ENCODE peak calls at places on chromosomes 16 and 17, in six cellular contexts. H is hepatocyte, P is heart right ventricle, U is H1, C is esophagus squamous epithelium, N is OCI-LY7. E is an unnamed sample.

GRCh38 chr17:79837888-79838540 is 1.2 kb downstream of the CBX4 start:
- DNase-seq in H (no peak), P (peak; percentile 29), U (no peak), C (no peak), N (peak; percentile 72), E (no peak)

GRCh38 chr17:75650874-75651273 is 16.1 kb downstream of the RECQL5 start:
- DNase-seq in H (no peak), P (no peak), U (no peak), C (no peak), N (no peak), E (no peak)

GRCh38 chr17:60165976-60166375 is 16.2 kb downstream of the CA4 start:
- DNase-seq in H (peak; percentile 52), P (no peak), U (no peak), C (no peak), N (no peak), E (no peak)

GRCh38 chr17:76695059-76695892 is 15.5 kb downstream of the MXRA7 start:
- DNase-seq in H (no peak), P (no peak), U (no peak), C (no peak), N (no peak), E (no peak)

GRCh38 chr17:43974541-43975315 is 21.0 kb upstream of the PYY start:
- DNase-seq in H (no peak), P (no peak), U (no peak), C (no peak), N (no peak), E (no peak)

GRCh38 chr17:82772026-82772425 is 20.2 kb downstream of the TBCD start:
- DNase-seq in H (no peak), P (no peak), U (no peak), C (no peak), N (peak; percentile 35), E (no peak)

GRCh38 chr16:28181557-28181914 is 30.2 kb downstream of the XPO6 start:
- DNase-seq in H (peak; percentile 78), P (no peak), U (no peak), C (no peak), N (no peak), E (no peak)

GRCh38 chr17:62995377-62995885 is 29.4 kb downstream of the TANC2 start:
- DNase-seq in H (peak; percentile 31), P (no peak), U (no peak), C (no peak), N (peak; percentile 2), E (peak; percentile 14)

GRCh38 chr17:42247734-42248133 is 28.5 kb downstream of the STAT5B start:
- DNase-seq in H (peak; percentile 35), P (no peak), U (no peak), C (no peak), N (no peak), E (no peak)

GRCh38 chr17:2347805-2348685 is 10.7 kb downstream of the SGSM2 start:
- DNase-seq in H (peak; percentile 85), P (no peak), U (peak; percentile 89), C (no peak), N (no peak), E (peak; percentile 38)

GRCh38 chr17:47225436-47225858 is 16.3 kb downstream of the MYL4 start:
- DNase-seq in H (no peak), P (no peak), U (no peak), C (no peak), N (no peak), E (no peak)

GRCh38 chr17:29005936-29006438 is at the start of gene SEZ6:
- DNase-seq in H (peak; percentile 89), P (peak; percentile 78), U (peak; percentile 29), C (no peak), N (peak; percentile 44), E (peak; percentile 58)

GRCh38 chr17:19377602-19378415 is 489 bp upstream of the MAPK7 start:
- DNase-seq in H (peak; percentile 99), P (peak; percentile 99), U (peak; percentile 97), C (peak; percentile 93), N (peak; percentile 98), E (peak; percentile 98)

GRCh38 chr17:81118308-81119221 is 46.7 kb upstream of the PVALEF start:
- DNase-seq in H (no peak), P (no peak), U (no peak), C (no peak), N (no peak), E (no peak)

GRCh38 chr17:15342460-15342859 is 1.1 kb upstream of the TEKT3 start:
- DNase-seq in H (no peak), P (no peak), U (no peak), C (no peak), N (no peak), E (no peak)

DNA sequence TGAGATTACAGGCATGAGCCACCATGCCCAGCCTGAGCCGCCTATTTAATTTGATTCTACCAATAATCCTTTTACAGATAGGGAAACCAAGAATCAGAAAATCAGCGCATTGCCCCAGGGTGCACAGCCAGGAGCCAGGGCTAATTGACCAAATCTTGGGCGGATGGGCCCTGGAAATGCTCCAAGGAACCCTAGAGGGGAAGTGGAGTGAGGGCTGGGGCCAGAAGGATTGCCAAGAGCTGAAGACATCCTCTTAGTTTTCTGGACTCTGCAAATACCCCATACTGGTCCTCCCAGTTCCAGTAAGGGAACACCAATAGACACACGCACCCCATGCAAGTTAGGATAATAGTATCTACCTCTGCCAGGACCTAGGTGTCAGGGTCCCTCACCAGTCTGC is 3.8 kb downstream of the FHOD1 start:
- DNase-seq in H (no peak), P (no peak), U (no peak), C (no peak), N (no peak), E (no peak)
- H3K27ac ChIP-seq in H (no peak overlapping the region), P (peak overlapping the region; percentile 96), U (no peak overlapping the region), C (peak overlapping the region; percentile 81), N (peak overlapping the region; percentile 70), E (peak overlapping the region; percentile 82)

GRCh38 chr16:11183035-11183812 is 72.8 kb downstream of the SOCS1 start:
- DNase-seq in H (no peak), P (no peak), U (no peak), C (no peak), N (no peak), E (no peak)
- H3K27ac ChIP-seq in H (no peak overlapping the region), P (no peak overlapping the region), U (no peak overlapping the region), C (no peak overlapping the region), N (no peak overlapping the region), E (no peak overlapping the region)

DNA sequence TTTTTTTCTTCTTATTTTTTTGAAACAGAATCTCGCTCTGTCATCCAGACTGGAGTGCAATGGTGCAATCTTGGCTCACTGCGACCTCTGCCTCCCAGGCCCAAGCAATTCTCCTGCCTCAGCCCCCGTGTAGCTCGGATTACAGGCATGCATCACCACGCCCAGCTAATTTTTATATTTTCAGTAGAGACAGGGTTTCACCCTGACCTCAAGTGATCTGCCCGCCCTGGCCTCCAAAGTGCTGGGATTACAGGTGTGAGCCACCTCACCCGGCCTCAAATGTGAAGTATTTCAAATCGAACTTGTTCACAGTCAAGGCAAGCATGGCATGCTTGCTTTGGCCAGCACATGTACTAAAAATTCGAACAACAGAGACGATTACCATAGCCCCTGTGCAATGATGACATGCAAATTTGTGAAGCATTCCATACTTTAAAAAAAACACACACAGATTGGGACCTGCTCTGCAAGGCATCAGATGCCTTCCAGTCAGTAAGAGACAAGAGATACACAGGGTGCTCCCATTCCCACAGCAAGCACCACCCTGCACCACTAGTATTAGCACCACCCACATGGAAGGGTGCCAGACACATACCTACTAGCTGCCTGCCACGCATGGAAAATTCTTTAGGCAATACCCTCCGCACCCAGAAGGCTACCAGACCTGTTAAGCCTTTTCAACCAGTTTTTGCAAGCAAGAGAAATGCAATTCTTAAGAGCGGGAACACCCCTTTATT is 47.2 kb downstream of the ANKRD11 start:
- DNase-seq in H (peak; percentile 78), P (no peak), U (no peak), C (no peak), N (no peak), E (no peak)
- H3K27ac ChIP-seq in H (peak overlapping the region; percentile 85), P (no peak overlapping the region), U (no peak overlapping the region), C (peak overlapping the region; percentile 89), N (no peak overlapping the region), E (no peak overlapping the region)

GRCh38 chr17:8227238-8227581 is 16.8 kb upstream of the AURKB start:
- DNase-seq in H (no peak), P (no peak), U (no peak), C (no peak), N (no peak), E (peak; percentile 29)

GRCh38 chr17:8224891-8225812 is 14.8 kb upstream of the AURKB start:
- DNase-seq in H (no peak), P (no peak), U (no peak), C (no peak), N (no peak), E (no peak)

GRCh38 chr17:8223356-8224063 is 13.1 kb upstream of the AURKB start:
- DNase-seq in H (peak; percentile 78), P (peak; percentile 64), U (no peak), C (no peak), N (peak; percentile 74), E (peak; percentile 64)

GRCh38 chr17:8226536-8227237 is 16.3 kb upstream of the AURKB start:
- DNase-seq in H (peak; percentile 94), P (peak; percentile 48), U (no peak), C (no peak), N (no peak), E (peak; percentile 53)

GRCh38 chr17:8225813-8226535 is 15.6 kb upstream of the AURKB start:
- DNase-seq in H (peak; percentile 76), P (no peak), U (no peak), C (no peak), N (peak; percentile 35), E (peak; percentile 58)
- H3K27ac ChIP-seq in H (peak overlapping the region; percentile 94), P (peak overlapping the region; percentile 62), U (peak overlapping the region; percentile 52), C (peak overlapping the region; percentile 77), N (no peak overlapping the region), E (peak overlapping the region; percentile 80)

GRCh38 chr16:22296225-22297113 is 740 bp upstream of the POLR3E start:
- DNase-seq in H (no peak), P (no peak), U (no peak), C (no peak), N (peak; percentile 39), E (no peak)

GRCh38 chr16:22293137-22294106 is 3.8 kb upstream of the POLR3E start:
- DNase-seq in H (no peak), P (no peak), U (no peak), C (no peak), N (no peak), E (no peak)

GRCh38 chr16:22291860-22292692 is 5.1 kb upstream of the POLR3E start:
- DNase-seq in H (no peak), P (no peak), U (no peak), C (no peak), N (no peak), E (no peak)

DNA sequence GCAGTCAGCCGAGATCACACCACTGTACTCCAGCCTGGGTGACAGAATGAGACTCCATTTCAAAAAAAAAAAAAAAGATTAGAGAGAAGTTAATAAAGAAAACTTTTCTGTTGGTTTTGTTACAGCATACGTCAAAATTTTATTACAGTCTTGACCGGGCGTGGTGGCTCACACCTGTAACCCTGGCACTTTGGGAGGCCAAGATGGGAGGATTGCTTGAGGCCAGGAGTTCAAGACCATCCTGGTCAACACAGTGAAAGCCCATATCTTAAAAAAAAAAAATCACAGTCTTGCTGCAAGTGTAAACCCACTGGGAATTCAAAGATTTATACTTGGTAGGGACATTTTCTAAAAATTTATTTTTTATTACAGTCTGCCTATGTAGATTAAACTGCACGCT is 6.2 kb upstream of the POLR3E start:
- DNase-seq in H (no peak), P (no peak), U (no peak), C (no peak), N (no peak), E (no peak)
- H3K27ac ChIP-seq in H (no peak overlapping the region), P (no peak overlapping the region), U (no peak overlapping the region), C (no peak overlapping the region), N (no peak overlapping the region), E (no peak overlapping the region)

GRCh38 chr16:48361012-48361411 is 24.2 kb downstream of the SIAH1 start:
- DNase-seq in H (no peak), P (no peak), U (no peak), C (no peak), N (no peak), E (no peak)
- H3K27ac ChIP-seq in H (no peak overlapping the region), P (no peak overlapping the region), U (no peak overlapping the region), C (no peak overlapping the region), N (no peak overlapping the region), E (no peak overlapping the region)

E was measured in substantia nigra.